ENCODE peak calls at places on chromosomes 4 and X, in nine cellular contexts. J is activated T-cell treated with anti-CD3 and anti-CD28 coated beads, Interleukin-2, amount 50 U/mL, for 72 hours; M is GM13977; Y is neural progenitor cell; U is activated CD4-positive, alpha-beta T cell treated with anti-CD3 and anti-CD28 coated beads, Interleukin-2, amount 50 U/mL, for 4 hours; G is glomerular endothelial cell; L is lung microvascular endothelial cell; E is sigmoid colon; N is GM04503. W is an unnamed sample.

GRCh38 chr4:154559931-154560801 is 2.6 kb upstream of the FGB start:
- DNase-seq in N (no peak), M (no peak), E (no peak), J (no peak), L (no peak), U (no peak), G (no peak), Y (no peak), W (no peak)

GRCh38 chr4:183241322-183241640 is 78.8 kb downstream of the CLDN22 start:
- DNase-seq in E (no peak), N (no peak), G (no peak), U (no peak), J (no peak), Y (no peak), M (no peak), L (no peak), W (peak)

GRCh38 chr4:151174784-151175183 is 75.4 kb downstream of the RPS3A start:
- DNase-seq in G (no peak), J (no peak), L (no peak), M (no peak), N (no peak), E (no peak), Y (no peak), U (no peak), W (no peak)

GRCh38 chrX:14920196-14920595 is 47.0 kb downstream of the MOSPD2 start:
- DNase-seq in L (no peak), E (no peak), U (no peak), M (no peak), J (no peak), N (no peak), G (no peak), Y (no peak), W (no peak)

GRCh38 chr4:186669159-186669720 is 54.4 kb downstream of the FAT1 start:
- DNase-seq in J (no peak), N (peak), Y (peak), L (peak), G (no peak), M (no peak), E (peak), U (no peak), W (peak)

GRCh38 chr4:6493668-6494304 is 21.4 kb upstream of the PPP2R2C start:
- DNase-seq in U (no peak), E (no peak), Y (peak), N (no peak), G (no peak), L (peak), J (no peak), M (no peak), W (no peak)

GRCh38 chrX:109863811-109864210 is 130.8 kb upstream of the ACSL4 start:
- DNase-seq in Y (no peak), M (no peak), J (no peak), U (no peak), N (no peak), L (no peak), E (no peak), G (no peak), W (no peak)

GRCh38 chr4:141646969-141647368 is 10.6 kb downstream of the IL15 start:
- DNase-seq in E (no peak), G (no peak), N (no peak), L (no peak), Y (no peak), U (no peak), J (no peak), M (no peak), W (no peak)

GRCh38 chr4:84994280-84994679 is 27.8 kb upstream of the WDFY3 start:
- DNase-seq in M (no peak), N (no peak), J (no peak), E (no peak), G (no peak), Y (peak), L (peak), U (no peak), W (no peak)

GRCh38 chrX:50765986-50766385 is 48.0 kb downstream of the SHROOM4 start:
- DNase-seq in Y (no peak), U (no peak), M (no peak), J (no peak), G (no peak), E (no peak), L (no peak), N (no peak), W (no peak)

GRCh38 chr4:124708517-124709300 is 3.8 kb downstream of the ANKRD50 start:
- DNase-seq in Y (no peak), J (no peak), G (no peak), E (no peak), L (no peak), M (no peak), N (no peak), U (no peak), W (no peak)

GRCh38 chr4:20305976-20306375 is 54.3 kb downstream of the SLIT2 start:
- DNase-seq in G (no peak), U (no peak), J (no peak), M (no peak), L (no peak), E (no peak), N (no peak), Y (no peak), W (peak)

GRCh38 chr4:16667464-16667863 is 231.0 kb downstream of the LDB2 start:
- DNase-seq in J (no peak), M (no peak), E (no peak), G (no peak), Y (no peak), N (peak), L (no peak), U (no peak), W (peak)

GRCh38 chrX:15150578-15150977 is 119.3 kb downstream of the ASB9 start:
- DNase-seq in J (no peak), N (no peak), G (no peak), M (no peak), E (no peak), Y (no peak), L (no peak), U (no peak), W (no peak)

GRCh38 chrX:151828434-151829080 is 84.1 kb upstream of the MAGEA4 start:
- DNase-seq in U (no peak), N (no peak), G (no peak), L (no peak), Y (no peak), E (no peak), M (no peak), J (no peak), W (no peak)

GRCh38 chrX:88735835-88736234 is 11.2 kb upstream of the CPXCR1 start:
- DNase-seq in G (no peak), L (no peak), Y (no peak), J (no peak), E (no peak), N (no peak), M (no peak), U (no peak), W (no peak)

GRCh38 chr4:26299254-26299882 is 21.4 kb upstream of the RBPJ start:
- DNase-seq in N (no peak), Y (no peak), U (no peak), G (no peak), M (peak), E (no peak), J (no peak), L (no peak), W (no peak)

GRCh38 chrX:110403436-110403835 is 44.8 kb downstream of the RTL9 start:
- DNase-seq in E (no peak), M (no peak), J (no peak), N (no peak), U (no peak), Y (no peak), L (no peak), G (no peak), W (no peak)

GRCh38 chr4:58600290-58600689 is 1490.1 kb upstream of the IGFBP7 start:
- DNase-seq in L (no peak), G (no peak), Y (no peak), E (no peak), N (no peak), U (no peak), J (no peak), M (no peak), W (no peak)

GRCh38 chrX:115949900-115950822 is 220.4 kb upstream of the AGTR2 start:
- DNase-seq in L (peak), M (peak), G (no peak), Y (peak), N (no peak), J (peak), E (no peak), U (no peak), W (no peak)

GRCh38 chr4:184400375-184400870 is 73.9 kb downstream of the IRF2 start:
- DNase-seq in E (no peak), J (no peak), G (no peak), N (peak), Y (no peak), M (no peak), U (no peak), L (peak), W (peak)

GRCh38 chr4:122305853-122306252 is 73.0 kb upstream of the ADAD1 start:
- DNase-seq in E (no peak), J (no peak), Y (peak), M (no peak), G (no peak), L (no peak), N (no peak), U (no peak), W (no peak)

GRCh38 chrX:78514852-78515251 is 144.3 kb downstream of the RTL3 start:
- DNase-seq in E (no peak), J (no peak), M (no peak), Y (peak), G (no peak), U (no peak), L (no peak), N (no peak), W (no peak)

W was measured in hepatic stellate cell.